ENCODE peak calls at places on chromosomes 2 and 18, in four cellular contexts. O is HCT116, S is K562, B is HepG2. Y is an unnamed sample.

GRCh38 chr18:3451989-3452749 is 2.2 kb downstream of the TGIF1 start:
- DNase-seq in S (peak), O (no peak), B (no peak), Y (no peak)

GRCh38 chr2:144242311-144242710 is 277.6 kb downstream of the ZEB2 start:
- DNase-seq in S (no peak), O (no peak), B (no peak), Y (no peak)

GRCh38 chr2:148935791-148936190 is 60.8 kb downstream of the KIF5C start:
- DNase-seq in O (no peak), B (no peak), S (no peak), Y (no peak)

GRCh38 chr18:24827500-24827899 is 367.1 kb downstream of the HRH4 start:
- DNase-seq in O (no peak), S (no peak), B (no peak), Y (no peak)

GRCh38 chr2:160278101-160278888 is 78.2 kb upstream of the ITGB6 start:
- DNase-seq in O (no peak), B (no peak), S (no peak), Y (no peak)

GRCh38 chr2:160639472-160639871 is 145.9 kb upstream of the RBMS1 start:
- DNase-seq in B (no peak), S (no peak), O (no peak), Y (no peak)

GRCh38 chr2:190882831-190883582 is 2.4 kb downstream of the GLS start:
- DNase-seq in O (no peak), B (no peak), S (no peak), Y (no peak)

GRCh38 chr2:42196403-42197267 is 27.5 kb downstream of the EML4 start:
- DNase-seq in O (peak), S (peak), B (peak), Y (no peak)

GRCh38 chr2:47310801-47311560 is 92.0 kb upstream of the MSH2 start:
- DNase-seq in O (no peak), B (peak), S (no peak), Y (no peak)

GRCh38 chr2:10034333-10035052 is 8.9 kb upstream of the KLF11 start:
- DNase-seq in B (no peak), O (no peak), S (peak), Y (no peak)

GRCh38 chr2:62787381-62787780 is 81.9 kb downstream of the EHBP1 start:
- DNase-seq in O (no peak), S (peak), B (no peak), Y (peak)

GRCh38 chr2:239009001-239009961 is 161.4 kb downstream of the TWIST2 start:
- DNase-seq in O (no peak), S (no peak), B (no peak), Y (no peak)

GRCh38 chr2:228728961-228729360 is 542.1 kb downstream of the PID1 start:
- DNase-seq in S (no peak), B (no peak), O (no peak), Y (no peak)

GRCh38 chr2:53353372-53354111 is 414.1 kb upstream of the CHAC2 start:
- DNase-seq in B (no peak), O (peak), S (no peak), Y (no peak)

GRCh38 chr2:25301453-25302352 is 40.0 kb downstream of the DNMT3A start:
- DNase-seq in O (peak), B (no peak), S (no peak), Y (no peak)

GRCh38 chr2:223528036-223528435 is 74.1 kb downstream of the SCG2 start:
- DNase-seq in O (no peak), B (no peak), S (no peak), Y (no peak)

GRCh38 chr2:239813261-239814135 is 211.6 kb downstream of the NDUFA10 start:
- DNase-seq in O (no peak), S (no peak), B (no peak), Y (no peak)

GRCh38 chr2:239043326-239043725 is 195.4 kb downstream of the TWIST2 start:
- DNase-seq in B (no peak), O (no peak), S (no peak), Y (no peak)

GRCh38 chr2:47034973-47035609 is 119.5 kb upstream of the MCFD2 start:
- DNase-seq in B (peak), O (no peak), S (no peak), Y (no peak)

GRCh38 chr2:101832114-101832513 is 134.6 kb downstream of the MAP4K4 start:
- DNase-seq in B (no peak), O (no peak), S (no peak), Y (no peak)

GRCh38 chr2:217162533-217162932 is 302.7 kb upstream of the TNP1 start:
- DNase-seq in S (peak), B (peak), O (peak), Y (no peak)

GRCh38 chr2:55052087-55053061 is 2.1 kb upstream of the RTN4 start:
- DNase-seq in B (no peak), O (no peak), S (no peak), Y (no peak)

GRCh38 chr2:83054751-83055150 is 1404.3 kb downstream of the SUCLG1 start:
- DNase-seq in B (no peak), O (no peak), S (no peak), Y (no peak)

GRCh38 chr2:128783193-128783671 is 464.6 kb upstream of the HS6ST1 start:
- DNase-seq in B (no peak), O (no peak), S (no peak), Y (no peak)

GRCh38 chr2:161077367-161078210 is 82.6 kb upstream of the TANK start:
- DNase-seq in B (no peak), O (no peak), S (no peak), Y (no peak)

GRCh38 chr2:1886405-1886992 is 142.2 kb upstream of the PXDN start:
- DNase-seq in S (peak), B (peak), O (peak), Y (peak)

GRCh38 chr2:73020657-73021370 is 50.7 kb downstream of the SFXN5 start:
- DNase-seq in S (no peak), B (peak), O (no peak), Y (peak)

GRCh38 chr2:62458206-62459035 is 47.6 kb downstream of the TMEM17 start:
- DNase-seq in O (no peak), S (no peak), B (no peak), Y (no peak)

GRCh38 chr18:50388988-50389387 is 14.1 kb downstream of the SKA1 start:
- DNase-seq in S (no peak), B (no peak), O (no peak), Y (no peak)

GRCh38 chr2:207836526-207837133 is 66.9 kb upstream of the FZD5 start:
- DNase-seq in B (peak), S (peak), O (no peak), Y (no peak)

GRCh38 chr2:124241-124880 is 78.1 kb upstream of the FAM110C start:
- DNase-seq in O (no peak), B (no peak), S (no peak), Y (no peak)

GRCh38 chr18:10537765-10538164 is 11.9 kb downstream of the NAPG start:
- DNase-seq in B (no peak), S (no peak), O (no peak), Y (no peak)

GRCh38 chr2:147689510-147689909 is 155.3 kb upstream of the ACVR2A start:
- DNase-seq in S (no peak), O (no peak), B (no peak), Y (no peak)

GRCh38 chr2:237879991-237880560 is 20.7 kb downstream of the RAMP1 start:
- DNase-seq in S (no peak), O (no peak), B (no peak), Y (no peak)

GRCh38 chr18:56576826-56577573 is 61.4 kb downstream of the TXNL1 start:
- DNase-seq in O (no peak), B (no peak), S (no peak), Y (no peak)

GRCh38 chr2:230929381-230930148 is 4.5 kb upstream of the GPR55 start:
- DNase-seq in O (no peak), B (no peak), S (no peak), Y (no peak)

GRCh38 chr2:18077724-18078123 is 199.3 kb downstream of the KCNS3 start:
- DNase-seq in S (no peak), O (no peak), B (no peak), Y (no peak)

DNA sequence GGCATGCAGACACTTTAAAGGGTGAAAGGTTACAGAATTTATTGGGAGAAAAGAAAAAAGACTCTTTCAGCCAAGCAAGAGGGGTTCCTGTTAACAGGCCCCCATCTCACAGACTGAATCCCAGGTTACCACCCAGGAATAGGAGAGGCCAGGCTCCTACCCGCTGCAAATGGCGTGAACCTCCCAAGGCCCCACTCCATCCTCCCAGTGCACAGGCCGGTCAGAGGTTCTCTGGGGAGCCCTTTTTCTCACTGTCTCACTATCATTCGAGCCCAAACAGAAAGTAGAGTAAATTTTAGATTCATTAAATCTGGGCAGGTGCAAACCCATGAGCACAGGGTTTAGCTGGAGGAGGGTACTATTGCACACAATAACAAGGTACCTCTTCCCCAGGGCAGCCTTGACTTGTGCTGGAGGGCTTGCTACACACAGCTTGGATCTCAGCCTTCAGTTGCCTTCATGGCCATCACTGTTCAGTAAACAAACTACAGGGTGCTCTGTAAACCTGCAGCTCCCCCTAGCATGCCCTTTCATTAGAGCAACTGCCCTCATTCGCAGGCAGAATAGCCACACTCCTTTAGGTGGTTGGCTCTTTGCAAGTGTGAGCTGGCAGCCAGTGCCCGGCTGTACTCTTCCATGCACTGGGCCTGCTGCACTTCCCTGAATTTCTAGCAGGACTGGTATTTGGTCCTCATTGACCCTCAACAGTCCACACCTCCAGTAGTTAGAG is 7.3 kb upstream of the PLEK start:
- DNase-seq in B (peak), O (peak), S (peak), Y (no peak)
- TF ChIP-seq TCF7L2 in B (no peak), O (no peak), S (no peak), Y (no peak)

GRCh38 chr2:150548527-150548926 is 61.1 kb upstream of the RND3 start:
- DNase-seq in S (peak), O (peak), B (peak), Y (no peak)
- TF ChIP-seq CTCF in S (peak), O (no peak), B (peak), Y (peak)

GRCh38 chr2:8805278-8806045 is 32.0 kb downstream of the KIDINS220 start:
- DNase-seq in O (no peak), S (peak), B (no peak), Y (no peak)

GRCh38 chr2:8806885-8807701 is 30.3 kb downstream of the KIDINS220 start:
- DNase-seq in S (peak), B (no peak), O (no peak), Y (no peak)

GRCh38 chr2:8802741-8803140 is 34.7 kb downstream of the KIDINS220 start:
- DNase-seq in S (no peak), B (no peak), O (no peak), Y (no peak)

GRCh38 chr2:8800821-8801220 is 36.6 kb downstream of the KIDINS220 start:
- DNase-seq in O (no peak), S (no peak), B (no peak), Y (no peak)

GRCh38 chr2:8803658-8804379 is 33.6 kb downstream of the KIDINS220 start:
- DNase-seq in B (peak), O (peak), S (peak), Y (peak)
- TF ChIP-seq TCF7L2 in B (no peak), O (no peak), S (no peak), Y (no peak)

DNA sequence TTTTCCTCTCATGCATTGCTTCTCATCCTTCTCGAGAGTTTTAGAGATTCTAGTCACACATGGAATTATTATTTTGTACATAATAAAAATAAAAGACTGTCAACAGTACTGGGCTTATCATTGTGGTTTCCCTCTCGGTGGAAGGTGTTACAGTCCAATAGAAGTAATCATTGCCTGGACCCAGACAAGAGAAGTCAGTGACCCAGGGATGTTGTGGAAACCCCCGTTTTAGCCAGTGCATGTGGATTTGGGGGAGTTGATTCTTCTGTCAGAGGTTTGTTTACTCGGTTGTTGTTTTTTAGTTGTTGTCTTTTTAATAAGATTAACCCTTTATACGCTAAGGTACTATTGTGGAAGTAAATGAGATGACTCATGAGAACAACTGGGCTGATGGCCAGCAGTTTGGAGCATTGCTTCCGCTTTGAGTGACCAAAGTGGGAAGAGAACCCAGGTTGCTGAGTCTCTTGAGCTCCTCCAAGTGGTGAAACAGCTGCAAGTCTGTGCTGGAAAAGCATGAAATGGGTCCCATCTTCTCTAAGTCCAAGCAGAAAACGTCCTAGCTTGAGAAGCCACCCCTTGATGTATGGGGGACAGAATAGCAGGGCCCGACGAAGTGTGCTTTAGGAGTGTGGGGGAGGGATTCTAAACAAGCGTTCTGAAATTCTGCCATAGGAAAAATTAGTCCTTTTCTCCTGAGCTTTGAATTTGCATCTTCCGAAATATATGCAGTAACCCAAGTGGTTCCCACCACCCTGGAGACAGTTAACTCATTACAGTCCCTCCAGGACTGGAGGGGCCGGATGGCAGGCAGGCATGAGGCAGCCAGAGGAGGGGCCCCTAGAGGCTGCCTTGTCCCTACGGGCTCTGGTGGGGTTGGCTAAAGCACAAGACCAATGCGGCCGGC is 61.8 kb upstream of the GPR45 start:
- DNase-seq in S (peak), O (peak), B (peak), Y (peak)
- TF ChIP-seq CTCF in S (peak), O (peak), B (peak), Y (peak)

DNA sequence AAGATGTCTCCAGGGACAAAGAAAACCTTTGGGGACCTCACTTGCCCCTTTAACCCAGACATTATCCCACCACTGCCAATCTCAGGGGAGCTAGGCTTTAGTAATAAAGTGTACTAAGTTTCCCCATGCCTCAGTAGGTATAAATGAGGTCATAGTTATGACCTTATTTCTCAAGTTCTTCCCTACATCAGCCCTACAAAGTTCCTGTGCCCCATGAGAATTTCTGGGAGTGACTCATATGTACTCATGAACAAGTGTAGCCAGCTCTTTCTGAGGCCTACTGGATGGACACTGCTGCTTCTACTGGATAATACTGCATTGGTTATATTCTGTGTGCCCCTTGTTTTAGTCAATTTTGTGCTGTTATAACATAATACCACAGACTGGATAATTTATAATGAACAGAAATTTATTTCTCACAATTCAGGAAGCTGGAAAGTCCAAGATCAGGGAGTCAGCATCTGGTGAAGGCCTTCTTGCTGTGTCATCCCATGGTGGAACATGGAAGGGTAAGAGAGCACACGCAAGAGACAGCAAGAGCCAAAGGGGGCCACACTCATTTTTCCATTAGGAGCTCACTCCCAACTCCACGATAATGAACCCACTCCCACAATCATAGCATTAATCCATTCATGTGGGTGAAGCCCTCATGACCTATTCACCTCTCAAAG is 25.2 kb upstream of the ST3GAL5 start:
- DNase-seq in O (no peak), B (no peak), S (no peak), Y (no peak)
- TF ChIP-seq TCF7L2 in O (no peak), B (no peak), S (no peak), Y (no peak)

GRCh38 chr2:20051518-20052228 is at the start of gene LAPTM4A:
- DNase-seq in B (peak), O (peak), S (peak), Y (peak)
- TF ChIP-seq CTCF in B (peak), O (no peak), S (peak), Y (no peak)

DNA sequence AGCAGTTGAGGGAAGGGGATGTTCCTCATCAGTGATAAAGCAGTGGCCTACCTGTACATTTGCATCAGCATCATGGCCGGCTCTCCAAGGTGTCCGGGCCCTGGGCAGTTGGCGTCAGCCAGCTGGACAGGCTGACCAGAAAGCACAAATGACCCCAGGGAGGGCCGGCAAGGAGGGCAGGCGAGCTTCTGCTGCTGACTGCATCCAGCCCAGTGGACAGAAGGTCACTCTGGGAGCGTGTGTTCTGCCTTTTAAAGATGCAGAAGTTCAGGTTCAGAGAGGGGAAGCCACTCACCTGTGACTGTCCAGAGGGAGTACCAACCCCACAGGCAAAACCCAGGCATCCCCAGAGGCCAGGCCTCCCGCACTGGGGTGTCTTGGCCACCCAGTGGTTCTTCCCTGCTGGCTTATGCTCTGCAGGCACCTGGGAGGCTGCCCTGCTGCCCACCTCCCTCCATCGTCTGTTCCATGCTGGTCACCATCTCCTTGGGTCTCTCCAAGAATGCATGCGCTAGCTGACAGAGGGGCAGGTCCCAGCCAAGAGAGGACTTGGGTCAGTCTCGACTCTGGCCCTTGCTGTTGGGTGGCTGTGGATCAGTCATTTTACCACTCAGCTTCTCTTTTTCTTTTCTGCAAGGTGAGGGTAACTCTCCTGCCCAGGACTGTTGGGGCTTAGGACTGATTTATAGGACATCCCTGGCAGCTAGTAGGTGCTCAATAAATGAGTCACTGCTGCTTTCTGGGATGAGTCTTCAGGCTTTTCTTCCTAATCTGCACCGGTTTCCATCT is 89.9 kb downstream of the INHBB start:
- DNase-seq in S (no peak), B (no peak), O (no peak), Y (no peak)
- TF ChIP-seq TCF7L2 in S (no peak), B (no peak), O (no peak), Y (no peak)

GRCh38 chr2:118058979-118059378 is 29.3 kb upstream of the INSIG2 start:
- DNase-seq in B (no peak), S (no peak), O (no peak), Y (no peak)
- TF ChIP-seq CTCF in B (no peak), S (no peak), O (no peak), Y (no peak)

GRCh38 chr2:210128961-210129360 is 42.2 kb downstream of the KANSL1L start:
- DNase-seq in B (peak), O (no peak), S (no peak), Y (no peak)
- TF ChIP-seq TCF7L2 in B (no peak), O (no peak), S (no peak), Y (no peak)

DNA sequence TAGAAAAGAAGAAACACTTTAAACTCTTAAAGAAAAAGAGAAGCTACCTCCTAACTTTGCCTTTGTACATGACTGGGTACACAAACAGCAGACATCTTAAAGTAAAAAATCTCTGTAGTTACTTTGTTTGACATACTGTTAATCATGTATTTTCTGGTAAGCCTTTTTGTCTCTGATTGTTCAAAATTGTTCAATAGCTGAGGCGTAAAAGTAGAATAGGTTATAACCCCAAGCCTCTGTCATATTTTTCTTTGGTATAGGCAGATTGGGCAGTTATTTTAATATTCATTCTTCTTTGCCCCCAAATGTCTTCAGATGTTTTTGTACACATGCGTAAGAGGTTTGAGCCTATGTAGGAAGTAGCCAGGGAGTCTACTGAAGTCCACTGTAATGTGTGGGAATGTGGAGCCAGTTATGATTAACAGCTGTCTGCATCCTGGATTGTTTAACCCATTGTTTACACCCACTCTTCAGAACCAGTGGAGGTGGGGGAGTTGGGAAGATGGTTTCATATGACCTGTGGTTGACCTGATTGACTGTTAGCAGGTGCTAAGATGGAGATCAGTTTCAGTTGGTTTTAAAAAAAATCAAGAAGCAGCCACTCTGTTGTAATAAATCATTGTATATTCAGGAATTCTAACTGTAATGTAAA is 150.5 kb downstream of the TANC1 start:
- DNase-seq in B (no peak), O (no peak), S (no peak), Y (no peak)
- TF ChIP-seq CTCF in B (no peak), O (peak), S (no peak), Y (peak)

Y was measured in Panc1.